ENCODE peak calls at places on chromosomes 13 and 19, in nine cellular contexts. R is ascending aorta; B is endothelial cell; T is stimulated activated CD4-positive, alpha-beta T cell treated with anti-CD3 and anti-CD28 coated beads, Interleukin-1b, Interleukin-23, amount 100 ng/mL, for 24 hours; Q is breast epithelium; Y is NCI-H1092; H is T-helper 1 cell; N is coronary artery; E is midbrain. I is an unnamed sample.

GRCh38 chr19:17534767-17535166 is 20.7 kb upstream of the COLGALT1 start:
- DNase-seq in R (no peak), B (no peak), T (no peak), Q (no peak), Y (no peak), H (no peak), N (no peak), E (no peak), I (no peak)

GRCh38 chr19:17020823-17021222 is 5.8 kb downstream of the CPAMD8 start:
- DNase-seq in R (no peak), B (no peak), T (no peak), Q (no peak), Y (no peak), H (no peak), N (no peak), E (no peak), I (no peak)

GRCh38 chr19:13350761-13351160 is 155.5 kb downstream of the CACNA1A start:
- DNase-seq in R (no peak), B (no peak), T (no peak), Q (no peak), Y (no peak), H (no peak), N (no peak), E (no peak), I (no peak)

GRCh38 chr13:46751811-46752635 is 44.9 kb downstream of the ESD start:
- DNase-seq in R (no peak), B (no peak), T (no peak), Q (no peak), Y (no peak), H (no peak), N (no peak), E (no peak), I (no peak)

GRCh38 chr19:45474941-45475516 is 7.2 kb downstream of the FOSB start:
- DNase-seq in R (no peak), B (no peak), T (no peak), Q (no peak), Y (no peak), H (no peak), N (no peak), E (no peak), I (no peak)

GRCh38 chr19:18309525-18310064 is 13.3 kb downstream of the LSM4 start:
- DNase-seq in R (no peak), B (no peak), T (no peak), Q (no peak), Y (no peak), H (no peak), N (no peak), E (no peak), I (no peak)

GRCh38 chr19:14632286-14632685 is 42.4 kb downstream of the ADGRE3 start:
- DNase-seq in R (no peak), B (no peak), T (no peak), Q (no peak), Y (no peak), H (no peak), N (no peak), E (no peak), I (peak; percentile 70)

GRCh38 chr19:29003641-29004409 is 209.1 kb downstream of the UQCRFS1 start:
- DNase-seq in R (no peak), B (no peak), T (no peak), Q (no peak), Y (no peak), H (no peak), N (no peak), E (peak; percentile 11), I (no peak)

GRCh38 chr19:18657590-18658365 is 20.9 kb downstream of the KLHL26 start:
- DNase-seq in R (peak; percentile 90), B (no peak), T (no peak), Q (no peak), Y (no peak), H (no peak), N (peak; percentile 98), E (no peak), I (no peak)

GRCh38 chr13:65959305-65959704 is 1270.8 kb downstream of the PCDH9 start:
- DNase-seq in R (no peak), B (no peak), T (no peak), Q (no peak), Y (no peak), H (no peak), N (no peak), E (no peak), I (no peak)

GRCh38 chr13:95858286-95859075 is 181.5 kb downstream of the DNAJC3 start:
- DNase-seq in R (no peak), B (no peak), T (no peak), Q (no peak), Y (no peak), H (no peak), N (no peak), E (no peak), I (no peak)

GRCh38 chr19:35585844-35586243 is at the start of gene PMIS2:
- DNase-seq in R (no peak), B (no peak), T (no peak), Q (no peak), Y (no peak), H (no peak), N (no peak), E (no peak), I (peak; percentile 38)

GRCh38 chr19:29660835-29661234 is 4.4 kb upstream of the PLEKHF1 start:
- DNase-seq in R (no peak), B (no peak), T (no peak), Q (peak; percentile 30), Y (no peak), H (no peak), N (no peak), E (no peak), I (no peak)

GRCh38 chr19:1921825-1922224 is 16.6 kb downstream of the ADAT3 start:
- DNase-seq in R (no peak), B (no peak), T (no peak), Q (no peak), Y (no peak), H (no peak), N (no peak), E (no peak), I (no peak)

GRCh38 chr19:11152318-11153062 is 3.1 kb downstream of the SPC24 start:
- DNase-seq in R (peak; percentile 90), B (no peak), T (no peak), Q (peak; percentile 70), Y (no peak), H (no peak), N (peak; percentile 89), E (peak; percentile 22), I (no peak)

GRCh38 chr13:114124486-114124885 is 7.9 kb downstream of the RASA3 start:
- DNase-seq in R (no peak), B (no peak), T (no peak), Q (no peak), Y (no peak), H (no peak), N (no peak), E (no peak), I (no peak)

GRCh38 chr13:98105929-98106336 is 37.0 kb upstream of the FARP1 start:
- DNase-seq in R (no peak), B (no peak), T (no peak), Q (peak; percentile 67), Y (no peak), H (no peak), N (no peak), E (no peak), I (no peak)

GRCh38 chr13:33940898-33941297 is 122.9 kb downstream of the RFC3 start:
- DNase-seq in R (no peak), B (no peak), T (no peak), Q (no peak), Y (no peak), H (no peak), N (no peak), E (no peak), I (peak; percentile 12)